ENCODE peak calls at places on chromosomes 13 and 19, in four cellular contexts. K is pancreas, B is uterus, R is K562. J is an unnamed sample. For H3K4me1 and H3K36me3, the result is how much of the 10 kb centered on the place peaks cover.

GRCh38 chr13:114281351-114282142 is at the start of gene UPF3A:
- DNase-seq in K (peak), B (peak), R (peak), J (peak)

GRCh38 chr19:58001895-58002369 is 688 bp downstream of the ZNF606 start:
- DNase-seq in K (no peak), B (no peak), R (no peak), J (no peak)

GRCh38 chr13:18961383-18962117 is 220.1 kb downstream of the TUBA3C start:
- DNase-seq in K (no peak), B (no peak), R (no peak), J (no peak)

GRCh38 chr19:28493881-28494280 is 719.1 kb downstream of the UQCRFS1 start:
- DNase-seq in K (no peak), B (no peak), R (no peak), J (no peak)

GRCh38 chr13:98780451-98780850 is 28.0 kb upstream of the SLC15A1 start:
- DNase-seq in K (no peak), B (no peak), R (no peak), J (no peak)

GRCh38 chr19:17538684-17539287 is 16.7 kb upstream of the COLGALT1 start:
- DNase-seq in K (no peak), B (no peak), R (no peak), J (no peak)

GRCh38 chr13:72180253-72180952 is 313.4 kb upstream of the DACH1 start:
- DNase-seq in K (peak), B (no peak), R (no peak), J (no peak)

GRCh38 chr13:78993792-78994191 is 334.8 kb upstream of the OBI1 start:
- DNase-seq in K (no peak), B (no peak), R (no peak), J (no peak)

GRCh38 chr13:72698164-72698563 is 29.3 kb downstream of the MZT1 start:
- DNase-seq in K (no peak), B (no peak), R (no peak), J (no peak)

GRCh38 chr13:21071015-21071414 is 9.6 kb upstream of the LATS2 start:
- DNase-seq in K (no peak), B (no peak), R (no peak), J (no peak)

GRCh38 chr13:39565036-39565949 is 37.7 kb downstream of the LHFPL6 start:
- DNase-seq in K (no peak), B (peak), R (no peak), J (no peak)

GRCh38 chr13:22061806-22062391 is 391.0 kb downstream of the FGF9 start:
- DNase-seq in K (no peak), B (no peak), R (no peak), J (no peak)

GRCh38 chr19:46717034-46717715 is at the start of gene PRKD2:
- DNase-seq in K (peak), B (peak), R (peak), J (peak)

GRCh38 chr13:59464926-59465325 is 698.8 kb downstream of the DIAPH3 start:
- DNase-seq in K (no peak), B (no peak), R (no peak), J (no peak)

GRCh38 chr19:28425431-28425931 is 787.5 kb downstream of the UQCRFS1 start:
- DNase-seq in K (no peak), B (no peak), R (no peak), J (no peak)

GRCh38 chr13:57633141-57633949 is 1.8 kb downstream of the PCDH17 start:
- DNase-seq in K (peak), B (peak), R (no peak), J (no peak)

GRCh38 chr19:8367327-8368001 is 3.5 kb downstream of the ANGPTL4 start:
- DNase-seq in K (peak), B (peak), R (peak), J (peak)

GRCh38 chr19:41997851-41998229 is 3.8 kb upstream of the ATP1A3 start:
- DNase-seq in K (no peak), B (no peak), R (no peak), J (no peak)

GRCh38 chr13:26029581-26030136 is 22.2 kb downstream of the SHISA2 start:
- DNase-seq in K (no peak), B (no peak), R (no peak), J (no peak)

GRCh38 chr13:41284512-41285288 is 21.3 kb upstream of the MTRF1 start:
- DNase-seq in K (no peak), B (no peak), R (no peak), J (no peak)

GRCh38 chr13:44280461-44280860 is 93.2 kb upstream of the SERP2 start:
- DNase-seq in K (no peak), B (no peak), R (no peak), J (no peak)

GRCh38 chr19:35720648-35721047 is 2.8 kb downstream of the KMT2B start:
- DNase-seq in K (peak), B (no peak), R (no peak), J (no peak)

GRCh38 chr19:18144361-18144760 is 8.6 kb upstream of the PIK3R2 start:
- DNase-seq in K (no peak), B (no peak), R (no peak), J (no peak)

GRCh38 chr13:23673354-23673753 is 103.1 kb downstream of the TNFRSF19 start:
- DNase-seq in K (no peak), B (peak), R (no peak), J (no peak)
- H3K4me1 ChIP-seq in K (under half), B (under half), R (under half), J (under half)

GRCh38 chr19:6262519-6262918 is 17.3 kb downstream of the MLLT1 start:
- DNase-seq in K (no peak), B (no peak), R (no peak), J (no peak)
- H3K36me3 ChIP-seq in K (under half), B (under half), R (half or more), J (under half)

DNA sequence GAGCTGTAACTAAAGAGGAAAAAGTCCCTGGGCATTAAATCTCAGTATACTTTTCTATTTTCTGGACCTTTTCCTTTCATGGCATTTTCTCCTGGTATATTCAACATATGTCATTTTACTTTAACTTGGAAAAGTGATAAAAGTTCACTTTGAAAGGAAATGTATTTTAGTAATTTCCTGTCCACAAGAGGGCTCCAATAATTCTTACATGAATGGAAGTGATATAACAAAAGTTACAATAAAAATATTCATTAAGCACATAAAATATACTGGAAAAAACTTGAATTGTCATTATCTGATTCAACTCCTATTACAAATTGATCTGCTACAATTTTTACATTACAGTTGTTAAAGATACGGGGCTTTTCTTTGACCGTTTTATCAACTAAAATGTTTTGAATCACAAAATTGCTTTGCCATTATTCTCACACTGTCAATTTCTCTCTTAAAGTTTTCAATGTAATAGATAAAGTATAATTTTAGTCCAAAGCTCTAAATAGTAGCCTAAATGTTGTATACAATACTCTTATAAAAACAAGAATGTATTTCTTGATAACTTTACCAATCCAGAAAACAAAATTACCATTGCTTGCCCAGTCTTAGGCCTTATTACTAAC is 4.9 kb downstream of the UBL3 start:
- DNase-seq in K (no peak), B (no peak), R (no peak), J (no peak)
- H3K4me1 ChIP-seq in K (under half), B (under half), R (under half), J (under half)

GRCh38 chr13:77213644-77214043 is 113.2 kb downstream of the MYCBP2 start:
- DNase-seq in K (no peak), B (no peak), R (no peak), J (no peak)
- H3K36me3 ChIP-seq in K (under half), B (under half), R (under half), J (under half)

DNA sequence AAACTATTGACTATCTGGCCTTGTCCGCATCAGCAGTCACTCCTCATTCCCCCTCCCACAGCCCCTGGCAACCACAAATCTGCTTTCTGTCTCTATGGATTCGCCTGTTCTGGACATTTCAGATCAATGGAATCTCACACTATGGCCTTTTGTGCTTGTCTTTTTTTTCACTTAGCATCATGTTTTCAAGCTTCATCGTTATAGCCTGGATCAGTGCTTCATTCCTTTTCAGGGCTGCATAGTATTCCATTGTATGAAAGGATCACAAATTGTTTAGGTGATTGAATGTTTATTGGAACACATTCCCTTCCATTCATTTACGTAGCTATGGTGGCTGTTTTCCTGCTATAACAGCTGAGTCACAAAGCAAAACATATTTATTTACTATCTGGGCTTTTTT is 7.7 kb upstream of the PGLYRP2 start:
- DNase-seq in K (no peak), B (no peak), R (no peak), J (no peak)
- H3K4me1 ChIP-seq in K (under half), B (under half), R (under half), J (under half)

GRCh38 chr19:45258862-45259261 is 7.8 kb downstream of the MARK4 start:
- DNase-seq in K (no peak), B (no peak), R (no peak), J (no peak)

GRCh38 chr19:45265375-45265774 is 14.3 kb downstream of the MARK4 start:
- DNase-seq in K (no peak), B (no peak), R (no peak), J (no peak)

GRCh38 chr19:45263013-45263412 is 11.9 kb downstream of the MARK4 start:
- DNase-seq in K (no peak), B (no peak), R (peak), J (no peak)

GRCh38 chr19:45264781-45265317 is 13.8 kb downstream of the MARK4 start:
- DNase-seq in K (no peak), B (no peak), R (no peak), J (no peak)

GRCh38 chr19:45262570-45262969 is 11.5 kb downstream of the MARK4 start:
- DNase-seq in K (no peak), B (no peak), R (no peak), J (no peak)
- H3K36me3 ChIP-seq in K (under half), B (under half), R (under half), J (under half)

DNA sequence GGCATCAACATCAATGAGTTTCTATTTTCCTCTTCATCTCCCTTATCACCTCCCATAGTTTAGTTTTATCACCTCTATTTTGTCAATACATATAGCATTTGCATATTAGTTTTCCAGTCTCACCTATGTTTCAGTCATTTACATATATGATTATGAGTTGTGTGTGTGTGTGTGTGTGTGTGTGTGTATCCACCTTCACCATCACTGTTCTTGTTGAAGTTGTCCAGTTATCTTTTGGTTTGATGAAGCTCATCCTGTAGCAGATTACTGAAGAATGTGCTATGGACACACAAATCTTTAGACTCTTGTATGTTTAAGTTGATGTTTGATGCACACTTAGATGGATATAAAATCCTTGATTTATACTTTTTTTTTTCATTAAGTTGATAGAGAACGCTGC is 40.5 kb downstream of the SPACA7 start:
- DNase-seq in K (no peak), B (no peak), R (no peak), J (no peak)
- H3K4me1 ChIP-seq in K (under half), B (under half), R (under half), J (under half)

DNA sequence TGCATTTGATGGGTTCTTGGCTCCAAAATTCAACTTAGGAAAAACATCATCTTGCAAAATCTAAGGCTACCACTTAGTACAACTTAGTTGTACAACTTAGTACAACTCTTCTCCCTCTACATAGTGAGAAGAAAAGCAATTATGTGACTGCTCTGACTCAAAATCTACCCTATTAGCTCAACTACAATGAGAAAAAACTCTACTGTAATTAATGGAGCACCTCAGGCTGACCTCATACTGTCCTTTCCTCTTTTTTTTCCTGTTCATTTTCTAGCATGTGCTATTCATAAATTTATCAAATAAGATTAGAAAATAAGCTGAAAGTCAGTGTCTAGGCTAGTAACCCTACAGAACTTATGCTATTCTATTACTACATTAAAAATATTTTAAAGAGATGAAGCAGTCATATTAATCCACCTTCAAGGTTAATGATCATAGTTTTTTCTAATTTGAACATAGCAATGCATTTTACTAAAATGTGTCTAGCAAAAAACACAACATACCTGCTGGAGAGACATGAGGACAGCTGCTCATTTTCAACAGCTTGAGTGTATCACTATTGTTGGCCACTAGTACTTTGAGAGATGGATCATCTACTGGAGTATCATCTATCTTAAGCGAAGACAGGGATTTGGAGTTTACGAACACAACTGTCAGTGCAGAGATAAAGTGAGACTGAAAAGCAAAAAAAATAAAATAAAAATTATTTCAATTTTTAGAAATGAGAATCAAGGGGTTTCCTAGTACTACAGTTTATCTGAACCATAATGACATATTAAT is 11.9 kb downstream of the FBXL3 start:
- DNase-seq in K (no peak), B (no peak), R (no peak), J (no peak)
- H3K36me3 ChIP-seq in K (under half), B (under half), R (half or more), J (under half)

GRCh38 chr13:111210082-111210481 is 95.0 kb downstream of the ARHGEF7 start:
- DNase-seq in K (no peak), B (no peak), R (no peak), J (no peak)
- H3K4me1 ChIP-seq in K (under half), B (under half), R (under half), J (under half)

GRCh38 chr19:10927691-10928562 is 512 bp downstream of the YIPF2 start:
- DNase-seq in K (peak), B (no peak), R (peak), J (no peak)
- H3K36me3 ChIP-seq in K (under half), B (under half), R (half or more), J (under half)